ENCODE peak calls at places on chromosome 12, in six cellular contexts. E is HCT116, G is pancreas, B is psoas muscle, N is heart left ventricle, Y is testis. Q is an unnamed sample.

GRCh38 chr12:131042848-131043245 is 89.1 kb downstream of the ADGRD1 start:
- DNase-seq in E (no peak), G (no peak), B (peak; percentile 24), N (no peak), Y (peak; percentile 29), Q (peak; percentile 33)

GRCh38 chr12:22334696-22335290 is at the start of gene ST8SIA1:
- DNase-seq in E (no peak), G (peak; percentile 15), B (peak; percentile 63), N (peak; percentile 32), Y (peak; percentile 21), Q (peak; percentile 26)

GRCh38 chr12:98752726-98753125 is 107.6 kb downstream of the APAF1 start:
- DNase-seq in E (no peak), G (no peak), B (no peak), N (no peak), Y (no peak), Q (no peak)

GRCh38 chr12:107668743-107669142 is 16.9 kb upstream of the PWP1 start:
- DNase-seq in E (no peak), G (no peak), B (no peak), N (no peak), Y (no peak), Q (no peak)

GRCh38 chr12:95733156-95733825 is 57.3 kb downstream of the NTN4 start:
- DNase-seq in E (no peak), G (no peak), B (no peak), N (no peak), Y (no peak), Q (no peak)

GRCh38 chr12:68317047-68317667 is 15.0 kb downstream of the MDM1 start:
- DNase-seq in E (peak; percentile 27), G (no peak), B (no peak), N (peak; percentile 44), Y (peak; percentile 51), Q (no peak)

GRCh38 chr12:3913278-3913677 is 40.1 kb upstream of the PARP11 start:
- DNase-seq in E (no peak), G (no peak), B (no peak), N (no peak), Y (no peak), Q (no peak)

GRCh38 chr12:121792607-121793500 is 634 bp downstream of the RHOF start:
- DNase-seq in E (no peak), G (peak; percentile 41), B (peak; percentile 69), N (no peak), Y (no peak), Q (peak; percentile 67)

GRCh38 chr12:52252728-52253328 is 19.8 kb downstream of the KRT7 start:
- DNase-seq in E (no peak), G (no peak), B (no peak), N (no peak), Y (no peak), Q (no peak)

GRCh38 chr12:47222960-47223847 is 143.4 kb upstream of the AMIGO2 start:
- DNase-seq in E (no peak), G (no peak), B (no peak), N (no peak), Y (peak; percentile 41), Q (no peak)

GRCh38 chr12:116945901-116946550 is 35.3 kb downstream of the FBXW8 start:
- DNase-seq in E (no peak), G (no peak), B (no peak), N (no peak), Y (no peak), Q (no peak)

GRCh38 chr12:75842119-75842518 is 189.5 kb downstream of the PHLDA1 start:
- DNase-seq in E (no peak), G (no peak), B (no peak), N (no peak), Y (no peak), Q (no peak)

GRCh38 chr12:113364698-113365097 is 6.3 kb downstream of the PLBD2 start:
- DNase-seq in E (no peak), G (no peak), B (no peak), N (no peak), Y (no peak), Q (no peak)

GRCh38 chr12:61854902-61855301 is 405.3 kb upstream of the USP15 start:
- DNase-seq in E (no peak), G (no peak), B (no peak), N (no peak), Y (no peak), Q (no peak)

GRCh38 chr12:52060498-52061177 is 9.1 kb upstream of the ATG101 start:
- DNase-seq in E (no peak), G (no peak), B (no peak), N (no peak), Y (no peak), Q (no peak)

GRCh38 chr12:18576104-18576622 is 161.6 kb downstream of the PLCZ1 start:
- DNase-seq in E (no peak), G (no peak), B (no peak), N (no peak), Y (no peak), Q (no peak)

GRCh38 chr12:1606021-1606622 is 11.7 kb upstream of the FBXL14 start:
- DNase-seq in E (peak; percentile 72), G (peak; percentile 85), B (peak; percentile 93), N (peak; percentile 88), Y (peak; percentile 86), Q (peak; percentile 96)

GRCh38 chr12:57888407-57889157 is 42.1 kb upstream of the CTDSP2 start:
- DNase-seq in E (no peak), G (no peak), B (peak; percentile 56), N (no peak), Y (peak; percentile 54), Q (no peak)

GRCh38 chr12:31204995-31205582 is 120.9 kb downstream of the SINHCAF start:
- DNase-seq in E (no peak), G (no peak), B (no peak), N (no peak), Y (no peak), Q (no peak)

GRCh38 chr12:101616027-101616494 is 21.3 kb downstream of the MYBPC1 start:
- DNase-seq in E (no peak), G (no peak), B (no peak), N (no peak), Y (no peak), Q (no peak)

GRCh38 chr12:113766880-113767878 is 198.9 kb downstream of the RBM19 start:
- DNase-seq in E (no peak), G (no peak), B (no peak), N (no peak), Y (no peak), Q (no peak)

GRCh38 chr12:81953541-81953940 is 194.4 kb upstream of the PPFIA2 start:
- DNase-seq in E (no peak), G (no peak), B (no peak), N (no peak), Y (no peak), Q (no peak)

GRCh38 chr12:112686373-112686772 is 105.2 kb upstream of the RPH3A start:
- DNase-seq in E (no peak), G (no peak), B (no peak), N (no peak), Y (no peak), Q (no peak)

GRCh38 chr12:123712780-123713319 is 697 bp downstream of the ATP6V0A2 start:
- DNase-seq in E (no peak), G (no peak), B (peak; percentile 53), N (no peak), Y (no peak), Q (no peak)

GRCh38 chr12:46222642-46223041 is 46.2 kb downstream of the SLC38A1 start:
- DNase-seq in E (no peak), G (no peak), B (no peak), N (no peak), Y (no peak), Q (no peak)

GRCh38 chr12:64627781-64628180 is 17.5 kb downstream of the RASSF3 start:
- DNase-seq in E (no peak), G (no peak), B (no peak), N (no peak), Y (no peak), Q (no peak)

DNA sequence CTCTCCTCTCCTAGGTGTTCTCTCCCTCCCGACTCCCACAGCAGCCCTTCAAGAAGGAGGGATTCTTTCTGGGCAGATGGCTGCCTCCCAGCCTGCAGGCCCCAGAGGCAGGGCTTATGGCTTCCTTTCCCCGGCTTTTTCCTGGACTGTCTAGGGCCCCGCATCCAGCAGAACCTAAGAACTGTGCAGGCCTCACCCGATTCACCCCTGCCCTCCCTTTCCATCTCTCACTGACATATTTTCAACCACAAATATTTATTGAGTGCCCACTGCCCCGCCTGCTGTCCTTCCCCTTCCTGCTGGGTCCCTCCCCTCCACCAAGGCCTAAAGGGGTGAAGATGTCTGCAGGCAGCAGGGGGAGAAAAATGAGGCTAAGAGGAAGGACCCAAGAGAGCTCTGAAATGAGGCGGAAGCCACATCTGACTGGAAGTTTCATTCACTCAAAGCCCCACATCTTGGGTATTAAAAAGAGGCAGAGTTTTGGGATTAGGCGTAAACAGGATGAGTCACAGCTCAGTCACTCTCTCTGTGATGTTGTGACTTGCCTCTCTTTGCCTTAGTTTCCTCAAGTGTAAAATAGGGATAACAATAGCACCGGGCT is 2.9 kb downstream of the SCNN1A start:
- DNase-seq in E (peak; percentile 90), G (no peak), B (peak; percentile 47), N (no peak), Y (no peak), Q (no peak)
- H3K27ac ChIP-seq in E (peak overlapping the region; percentile 100), G (peak overlapping the region; percentile 81), B (peak overlapping the region; percentile 53), N (peak overlapping the region; percentile 60), Y (no peak overlapping the region), Q (no peak overlapping the region)

DNA sequence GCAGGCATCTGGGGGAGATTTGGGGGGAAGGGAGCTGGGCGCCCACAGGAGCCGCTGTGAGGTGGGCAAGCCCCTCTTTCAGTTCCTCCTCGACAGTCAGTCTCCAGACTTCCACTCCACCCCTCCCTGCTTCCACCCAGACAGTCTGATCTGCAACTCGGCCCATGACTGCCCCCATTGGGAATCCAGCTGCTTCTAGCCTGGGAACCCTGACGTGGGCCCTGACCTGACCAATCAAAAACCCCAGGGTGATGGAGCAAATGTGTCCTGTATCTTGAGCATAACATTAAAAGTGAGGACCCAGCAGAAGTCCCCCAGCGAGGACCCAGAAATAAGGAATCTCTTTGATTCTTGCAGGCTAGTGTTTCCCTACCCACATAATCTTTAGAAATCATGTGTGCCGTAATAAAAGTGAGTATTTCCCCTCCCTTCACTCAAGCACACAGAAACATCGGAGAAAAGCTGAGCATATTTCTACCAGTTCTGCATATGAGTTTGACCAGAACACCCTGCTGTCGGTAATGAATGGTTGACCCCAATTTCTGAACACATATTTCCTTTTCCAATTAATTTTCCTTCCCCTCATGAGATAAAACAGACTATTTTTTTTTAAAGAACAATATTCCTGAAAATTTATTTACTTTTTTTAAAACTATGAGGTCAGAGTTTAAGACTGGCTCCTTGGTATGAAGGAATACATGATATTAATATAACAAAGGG is 6.4 kb downstream of the SSH1 start:
- DNase-seq in E (no peak), G (no peak), B (peak; percentile 72), N (peak; percentile 86), Y (no peak), Q (peak; percentile 56)
- TF ChIP-seq CTCF in E (no peak), G (no peak), B (peak; percentile 6), N (peak; percentile 23), Y (no peak), Q (no peak)

DNA sequence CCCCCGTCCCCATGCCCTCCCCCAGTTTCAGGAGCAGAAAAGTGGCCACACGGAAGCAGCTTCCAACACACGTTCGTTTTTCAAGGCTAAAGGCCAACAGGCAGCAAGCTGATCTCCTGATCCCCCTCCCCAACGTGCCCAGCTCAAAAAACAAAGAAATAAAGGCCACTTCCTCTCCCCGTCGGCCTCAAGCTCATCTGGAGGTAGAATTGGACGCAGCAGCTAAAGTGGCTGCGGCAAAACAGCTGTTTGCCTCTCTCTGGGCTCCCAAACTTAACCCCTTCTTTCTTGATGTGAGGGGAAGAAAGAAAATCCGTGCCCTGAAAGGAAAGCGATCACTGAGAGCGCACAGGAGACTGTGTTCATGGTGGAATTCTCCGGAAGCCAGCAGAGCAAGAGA is 66.3 kb downstream of the SCARB1 start:
- DNase-seq in E (no peak), G (no peak), B (no peak), N (no peak), Y (no peak), Q (no peak)
- H3K4me1 ChIP-seq in E (no peaks in the 10 kb centered on the region), G (no peaks in the 10 kb centered on the region), B (no peaks in the 10 kb centered on the region), N (no peaks in the 10 kb centered on the region), Y (no peaks in the 10 kb centered on the region), Q (peaks cover 4% of the 10 kb centered on the region)

GRCh38 chr12:2805146-2805525 is 7.3 kb upstream of the ITFG2 start:
- DNase-seq in E (no peak), G (no peak), B (no peak), N (no peak), Y (no peak), Q (no peak)
- H3K27ac ChIP-seq in E (no peak overlapping the region), G (no peak overlapping the region), B (no peak overlapping the region), N (no peak overlapping the region), Y (no peak overlapping the region), Q (no peak overlapping the region)